ENCODE peak calls at places on chromosomes 3 and 15, in five cellular contexts. One of them, this sample, is unnamed.

GRCh38 chr3:191327526-191327925 is 1.7 kb upstream of the CCDC50 start:
- DNase-seq in heart left ventricle: no peak
- DNase-seq in retinal pigment epithelial cell: no peak
- DNase-seq in cardiac fibroblast: no peak
- DNase-seq in AG09309: no peak
- DNase-seq in this sample: no peak

GRCh38 chr3:122947621-122948202 is 79.9 kb downstream of the SEMA5B start:
- DNase-seq in retinal pigment epithelial cell: peak
- DNase-seq in AG09309: no peak
- DNase-seq in heart left ventricle: no peak
- DNase-seq in cardiac fibroblast: peak
- DNase-seq in this sample: no peak

GRCh38 chr3:12948891-12949711 is 107.7 kb upstream of the RPL32 start:
- DNase-seq in heart left ventricle: no peak
- DNase-seq in retinal pigment epithelial cell: no peak
- DNase-seq in AG09309: no peak
- DNase-seq in cardiac fibroblast: peak
- DNase-seq in this sample: no peak

GRCh38 chr15:73328986-73329385 is 39.8 kb downstream of the HCN4 start:
- DNase-seq in AG09309: no peak
- DNase-seq in retinal pigment epithelial cell: no peak
- DNase-seq in cardiac fibroblast: no peak
- DNase-seq in heart left ventricle: no peak
- DNase-seq in this sample: no peak

GRCh38 chr15:80325206-80325605 is 73.2 kb upstream of the CTXND1 start:
- DNase-seq in AG09309: no peak
- DNase-seq in cardiac fibroblast: no peak
- DNase-seq in retinal pigment epithelial cell: no peak
- DNase-seq in heart left ventricle: no peak
- DNase-seq in this sample: no peak

GRCh38 chr3:115860766-115861165 is 237.5 kb downstream of the GAP43 start:
- DNase-seq in AG09309: no peak
- DNase-seq in cardiac fibroblast: no peak
- DNase-seq in retinal pigment epithelial cell: no peak
- DNase-seq in heart left ventricle: no peak
- DNase-seq in this sample: no peak

GRCh38 chr3:14125193-14126016 is 553 bp downstream of the TMEM43 start:
- DNase-seq in cardiac fibroblast: peak
- DNase-seq in heart left ventricle: peak
- DNase-seq in retinal pigment epithelial cell: peak
- DNase-seq in AG09309: peak
- DNase-seq in this sample: peak

GRCh38 chr3:49006591-49007067 is 562 bp upstream of the WDR6 start:
- DNase-seq in cardiac fibroblast: peak
- DNase-seq in retinal pigment epithelial cell: peak
- DNase-seq in heart left ventricle: peak
- DNase-seq in AG09309: no peak
- DNase-seq in this sample: no peak

GRCh38 chr15:99755692-99756409 is 22.6 kb upstream of the LYSMD4 start:
- DNase-seq in AG09309: peak
- DNase-seq in cardiac fibroblast: peak
- DNase-seq in heart left ventricle: peak
- DNase-seq in retinal pigment epithelial cell: no peak
- DNase-seq in this sample: peak

GRCh38 chr3:148631124-148631903 is 66.4 kb upstream of the AGTR1 start:
- DNase-seq in AG09309: no peak
- DNase-seq in heart left ventricle: no peak
- DNase-seq in cardiac fibroblast: no peak
- DNase-seq in retinal pigment epithelial cell: no peak
- DNase-seq in this sample: no peak
- TF ChIP-seq CTCF in AG09309: peak
- TF ChIP-seq CTCF in heart left ventricle: no peak
- TF ChIP-seq CTCF in cardiac fibroblast: peak
- TF ChIP-seq CTCF in retinal pigment epithelial cell: peak
- TF ChIP-seq CTCF in this sample: peak

DNA sequence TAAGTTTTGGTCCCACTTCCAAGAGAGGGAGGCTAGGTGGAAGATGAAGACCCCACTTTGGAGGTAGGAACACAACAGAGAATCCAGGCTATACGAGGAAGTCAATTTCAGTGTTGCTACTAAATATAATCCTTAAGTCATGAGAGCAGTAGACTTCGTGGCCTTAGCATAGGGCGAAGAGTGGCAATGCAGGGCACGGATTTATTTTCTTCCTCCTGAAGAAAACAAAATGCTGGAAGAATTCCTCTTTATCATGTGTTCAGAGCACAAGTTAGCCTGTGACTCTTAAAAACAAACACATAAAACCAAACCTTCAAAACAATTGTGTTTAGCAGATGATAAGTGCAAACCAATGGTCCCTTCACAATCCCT is 19.4 kb downstream of the BCL2L10 start:
- DNase-seq in AG09309: no peak
- DNase-seq in cardiac fibroblast: no peak
- DNase-seq in retinal pigment epithelial cell: no peak
- DNase-seq in heart left ventricle: no peak
- DNase-seq in this sample: no peak
- H3K4me3 ChIP-seq in AG09309: no peak
- H3K4me3 ChIP-seq in cardiac fibroblast: no peak
- H3K4me3 ChIP-seq in retinal pigment epithelial cell: no peak
- H3K4me3 ChIP-seq in heart left ventricle: no peak
- H3K4me3 ChIP-seq in this sample: no peak

DNA sequence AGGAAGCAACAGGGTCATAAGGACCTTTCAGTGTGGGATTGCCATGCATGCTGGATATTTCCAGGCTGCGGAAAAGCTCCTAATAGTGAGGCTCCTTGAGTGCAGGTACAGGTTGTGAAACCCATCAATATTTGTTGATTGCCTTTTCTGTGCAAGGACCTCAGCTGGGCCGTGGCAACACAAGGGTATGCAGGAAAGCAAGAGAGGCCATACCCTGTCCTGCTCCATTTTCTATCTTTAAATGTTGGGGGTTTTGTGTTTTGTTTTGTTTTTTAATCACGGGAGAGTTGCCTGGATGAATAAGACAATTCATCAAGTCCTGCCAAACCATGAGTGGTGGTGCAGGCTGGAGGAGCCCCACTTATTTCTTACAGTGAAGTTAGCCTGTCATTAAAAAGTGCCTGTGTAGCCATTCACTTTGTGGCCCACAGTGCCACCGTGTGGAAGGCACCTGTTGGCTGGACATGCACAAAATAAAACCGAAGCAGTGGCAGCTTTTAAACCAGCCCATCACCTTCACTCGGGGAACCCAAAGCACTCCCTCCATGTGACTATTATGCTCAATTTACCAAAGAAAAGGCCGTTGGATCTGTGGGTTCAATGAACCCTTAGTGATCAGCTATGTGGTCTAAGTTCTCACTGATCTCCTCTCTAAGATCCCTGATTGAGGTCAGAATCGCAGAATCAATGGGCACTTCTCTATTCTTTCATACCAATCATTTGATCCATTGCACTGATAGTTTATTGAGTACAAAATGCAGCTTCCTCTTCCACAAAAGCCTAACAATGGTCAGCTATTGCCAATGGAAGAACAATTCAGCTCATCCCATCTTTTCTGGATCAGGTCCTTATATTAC is 42.2 kb downstream of the CLDN18 start:
- DNase-seq in heart left ventricle: peak
- DNase-seq in retinal pigment epithelial cell: no peak
- DNase-seq in AG09309: no peak
- DNase-seq in cardiac fibroblast: peak
- DNase-seq in this sample: no peak
- TF ChIP-seq CTCF in heart left ventricle: peak
- TF ChIP-seq CTCF in retinal pigment epithelial cell: peak
- TF ChIP-seq CTCF in AG09309: peak
- TF ChIP-seq CTCF in cardiac fibroblast: peak
- TF ChIP-seq CTCF in this sample: peak

GRCh38 chr3:136720091-136720490 is 32.1 kb downstream of the STAG1 start:
- DNase-seq in cardiac fibroblast: no peak
- DNase-seq in AG09309: no peak
- DNase-seq in heart left ventricle: no peak
- DNase-seq in retinal pigment epithelial cell: no peak
- DNase-seq in this sample: no peak
- H3K4me3 ChIP-seq in cardiac fibroblast: no peak
- H3K4me3 ChIP-seq in AG09309: no peak
- H3K4me3 ChIP-seq in heart left ventricle: no peak
- H3K4me3 ChIP-seq in retinal pigment epithelial cell: no peak
- H3K4me3 ChIP-seq in this sample: no peak

DNA sequence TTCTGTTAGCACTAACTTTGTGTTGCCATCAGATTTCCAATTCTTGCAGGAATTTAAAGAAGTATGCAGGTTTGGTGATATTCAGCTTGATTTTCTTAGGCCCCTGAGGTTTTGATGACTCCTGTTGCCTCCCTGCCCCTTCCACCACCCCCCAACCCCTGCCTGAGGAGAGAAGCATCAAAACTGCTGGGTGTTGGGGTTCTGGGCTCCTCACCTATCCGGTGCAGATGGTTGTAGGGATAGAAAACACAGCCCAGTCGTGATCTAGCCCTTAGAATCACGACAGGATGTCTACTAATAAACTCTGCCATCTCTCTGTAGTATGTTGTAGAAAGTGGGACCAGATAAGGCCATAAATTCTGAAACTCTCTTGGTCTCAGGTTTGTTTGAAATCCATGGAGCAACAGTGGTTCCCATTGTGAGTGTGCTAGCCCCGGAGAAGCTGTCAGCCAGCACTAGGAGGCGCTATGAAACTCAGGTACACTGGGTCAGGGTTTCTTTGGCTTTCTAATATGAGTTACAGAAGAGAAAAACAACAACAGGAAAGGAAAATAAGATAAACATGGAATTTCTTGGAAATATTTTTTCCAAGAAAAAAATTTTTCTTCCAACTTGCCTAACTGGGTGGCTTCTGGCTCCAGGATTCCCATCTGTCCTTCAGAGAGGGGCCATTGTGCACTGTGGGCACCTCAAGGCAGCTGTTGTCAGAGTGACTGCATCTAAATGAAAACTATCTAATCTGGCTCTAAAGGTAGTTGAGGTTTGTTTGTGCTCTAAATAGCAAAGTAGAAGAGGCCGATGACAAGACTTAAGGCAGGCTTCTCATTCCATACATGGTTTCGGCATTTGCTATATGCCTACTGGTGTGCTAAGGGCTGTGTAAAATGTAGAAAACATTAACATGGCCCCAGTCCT is 8.7 kb downstream of the SRP14 start:
- DNase-seq in retinal pigment epithelial cell: no peak
- DNase-seq in AG09309: no peak
- DNase-seq in heart left ventricle: no peak
- DNase-seq in cardiac fibroblast: peak
- DNase-seq in this sample: no peak
- TF ChIP-seq CTCF in retinal pigment epithelial cell: peak
- TF ChIP-seq CTCF in AG09309: peak
- TF ChIP-seq CTCF in heart left ventricle: peak
- TF ChIP-seq CTCF in cardiac fibroblast: peak
- TF ChIP-seq CTCF in this sample: peak

GRCh38 chr3:71581451-71581980 is 2.0 kb downstream of the FOXP1 start:
- DNase-seq in AG09309: no peak
- DNase-seq in retinal pigment epithelial cell: no peak
- DNase-seq in cardiac fibroblast: peak
- DNase-seq in heart left ventricle: peak
- DNase-seq in this sample: no peak

GRCh38 chr3:71578045-71578730 is 5.3 kb downstream of the FOXP1 start:
- DNase-seq in heart left ventricle: no peak
- DNase-seq in AG09309: no peak
- DNase-seq in cardiac fibroblast: peak
- DNase-seq in retinal pigment epithelial cell: no peak
- DNase-seq in this sample: no peak

GRCh38 chr3:71580636-71581215 is 2.8 kb downstream of the FOXP1 start:
- DNase-seq in AG09309: no peak
- DNase-seq in heart left ventricle: no peak
- DNase-seq in retinal pigment epithelial cell: no peak
- DNase-seq in cardiac fibroblast: peak
- DNase-seq in this sample: no peak

GRCh38 chr3:71579301-71579933 is 4.1 kb downstream of the FOXP1 start:
- DNase-seq in heart left ventricle: no peak
- DNase-seq in retinal pigment epithelial cell: no peak
- DNase-seq in AG09309: no peak
- DNase-seq in cardiac fibroblast: no peak
- DNase-seq in this sample: no peak

DNA sequence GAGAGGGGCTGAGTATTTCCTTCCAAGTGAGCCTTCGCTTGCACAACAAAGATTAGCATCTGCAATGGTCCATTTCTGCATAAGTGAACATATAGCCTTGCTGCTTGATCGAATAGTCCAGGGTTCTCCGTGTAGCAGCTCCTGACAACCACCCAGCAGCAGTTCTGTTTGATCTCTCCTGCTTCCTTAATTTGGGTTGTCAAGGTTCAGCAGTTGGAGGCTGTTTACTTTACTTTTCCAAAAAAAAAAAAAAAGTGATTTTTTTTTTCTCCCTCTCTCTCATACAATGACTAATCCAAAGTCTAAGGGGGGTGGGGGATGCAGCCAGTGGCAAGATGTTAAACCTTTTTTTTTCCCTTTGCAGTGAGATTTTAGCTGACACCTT is 3.6 kb downstream of the FOXP1 start:
- DNase-seq in cardiac fibroblast: peak
- DNase-seq in AG09309: no peak
- DNase-seq in retinal pigment epithelial cell: no peak
- DNase-seq in heart left ventricle: no peak
- DNase-seq in this sample: no peak
- H3K4me3 ChIP-seq in cardiac fibroblast: no peak
- H3K4me3 ChIP-seq in AG09309: peak
- H3K4me3 ChIP-seq in retinal pigment epithelial cell: peak
- H3K4me3 ChIP-seq in heart left ventricle: no peak
- H3K4me3 ChIP-seq in this sample: no peak

GRCh38 chr15:40108855-40109735 is at the start of gene BMF:
- DNase-seq in cardiac fibroblast: peak
- DNase-seq in AG09309: peak
- DNase-seq in retinal pigment epithelial cell: peak
- DNase-seq in heart left ventricle: peak
- DNase-seq in this sample: peak
- TF ChIP-seq CTCF in cardiac fibroblast: peak
- TF ChIP-seq CTCF in AG09309: peak
- TF ChIP-seq CTCF in retinal pigment epithelial cell: peak
- TF ChIP-seq CTCF in heart left ventricle: peak
- TF ChIP-seq CTCF in this sample: peak

GRCh38 chr3:175668300-175668699 is 809.2 kb downstream of the NAALADL2 start:
- DNase-seq in heart left ventricle: no peak
- DNase-seq in AG09309: no peak
- DNase-seq in cardiac fibroblast: no peak
- DNase-seq in retinal pigment epithelial cell: no peak
- DNase-seq in this sample: no peak

GRCh38 chr3:175670572-175670971 is 811.4 kb downstream of the NAALADL2 start:
- DNase-seq in cardiac fibroblast: peak
- DNase-seq in retinal pigment epithelial cell: no peak
- DNase-seq in heart left ventricle: no peak
- DNase-seq in AG09309: no peak
- DNase-seq in this sample: no peak

GRCh38 chr3:175672119-175672689 is 813.1 kb downstream of the NAALADL2 start:
- DNase-seq in cardiac fibroblast: peak
- DNase-seq in retinal pigment epithelial cell: no peak
- DNase-seq in heart left ventricle: no peak
- DNase-seq in AG09309: peak
- DNase-seq in this sample: peak
- H3K4me3 ChIP-seq in cardiac fibroblast: peak
- H3K4me3 ChIP-seq in retinal pigment epithelial cell: peak
- H3K4me3 ChIP-seq in heart left ventricle: no peak
- H3K4me3 ChIP-seq in AG09309: peak
- H3K4me3 ChIP-seq in this sample: peak

This sample was measured in epithelial cell of proximal tubule.